ENCODE peak calls at places on chromosomes 3 and 15, in five cellular contexts. U, A, L, V and F are unnamed samples.
A peak's percentile ranks its signal among the peaks of the same experiment; 100 is the strongest.

GRCh38 chr3:149511040-149511626 is 36.6 kb downstream of the TM4SF4 start:
- DNase-seq in V (no peak), L (no peak), A (no peak), U (no peak), F (no peak)

GRCh38 chr15:101651753-101652097 is 456 bp downstream of the TM2D3 start:
- DNase-seq in V (no peak), A (no peak), U (no peak), L (no peak), F (no peak)

GRCh38 chr3:162799910-162800309 is 1303.3 kb downstream of the OTOL1 start:
- DNase-seq in A (no peak), L (no peak), U (no peak), V (no peak), F (no peak)

GRCh38 chr3:73520931-73521461 is 103.7 kb downstream of the PDZRN3 start:
- DNase-seq in A (peak; percentile 35), L (no peak), U (no peak), V (no peak), F (no peak)

GRCh38 chr3:152200476-152201422 is 68.0 kb upstream of the MBNL1 start:
- DNase-seq in L (no peak), A (peak; percentile 35), V (no peak), U (no peak), F (no peak)

GRCh38 chr15:57444877-57445513 is 68.7 kb downstream of the CGNL1 start:
- DNase-seq in V (no peak), A (peak; percentile 47), L (no peak), U (no peak), F (no peak)

GRCh38 chr15:61659571-61660190 is 400.6 kb downstream of the VPS13C start:
- DNase-seq in V (no peak), U (no peak), L (no peak), A (no peak), F (no peak)

GRCh38 chr15:61519296-61519695 is 290.2 kb upstream of the RORA start:
- DNase-seq in U (no peak), L (no peak), V (no peak), A (no peak), F (no peak)

GRCh38 chr15:52424856-52425431 is 103.7 kb downstream of the MYO5A start:
- DNase-seq in A (no peak), V (no peak), L (no peak), U (no peak), F (no peak)

GRCh38 chr15:85880501-85881190 is 85.9 kb upstream of the KLHL25 start:
- DNase-seq in U (no peak), A (no peak), V (no peak), L (no peak), F (no peak)

GRCh38 chr3:194255252-194256039 is 95.7 kb downstream of the CPN2 start:
- DNase-seq in A (peak; percentile 70), U (no peak), L (no peak), V (no peak), F (no peak)

GRCh38 chr3:69428657-69429255 is 42.9 kb upstream of the FRMD4B start:
- DNase-seq in A (peak; percentile 66), V (no peak), L (no peak), U (no peak), F (no peak)

GRCh38 chr3:128317101-128317697 is 149.5 kb downstream of the DNAJB8 start:
- DNase-seq in L (peak; percentile 35), U (no peak), A (no peak), V (no peak), F (no peak)

GRCh38 chr3:162072656-162073055 is 576.0 kb downstream of the OTOL1 start:
- DNase-seq in A (no peak), V (no peak), U (no peak), L (no peak), F (no peak)

GRCh38 chr3:42846682-42847522 is 28.8 kb downstream of the CYP8B1 start:
- DNase-seq in L (no peak), U (no peak), V (no peak), A (no peak), F (no peak)

GRCh38 chr3:4498446-4498845 is 5.3 kb downstream of the ITPR1 start:
- DNase-seq in A (no peak), L (no peak), U (no peak), V (no peak), F (no peak)

GRCh38 chr3:187223799-187224198 is 26.5 kb downstream of the RTP1 start:
- DNase-seq in A (no peak), L (no peak), V (no peak), U (no peak), F (no peak)

GRCh38 chr3:181711325-181712135 is at the start of gene SOX2:
- DNase-seq in V (no peak), L (no peak), U (no peak), A (peak; percentile 42), F (no peak)

GRCh38 chr3:152834354-152835310 is at the start of gene P2RY1:
- DNase-seq in V (no peak), U (no peak), A (peak; percentile 86), L (peak; percentile 84), F (no peak)

GRCh38 chr15:98422086-98422478 is 226.3 kb upstream of the IGF1R start:
- DNase-seq in U (no peak), A (no peak), L (no peak), V (no peak), F (no peak)

GRCh38 chr15:88243895-88244787 is 12.4 kb downstream of the NTRK3 start:
- DNase-seq in V (no peak), L (no peak), U (no peak), A (peak; percentile 64), F (no peak)

GRCh38 chr3:108976058-108976457 is 22.4 kb upstream of the GUCA1C start:
- DNase-seq in V (no peak), L (no peak), U (no peak), A (no peak), F (no peak)

GRCh38 chr3:119342176-119342575 is 48.0 kb downstream of the ARHGAP31 start:
- DNase-seq in L (no peak), V (no peak), U (no peak), A (no peak), F (no peak)

GRCh38 chr3:64319391-64319790 is 94.1 kb upstream of the PRICKLE2 start:
- DNase-seq in U (no peak), L (no peak), V (no peak), A (no peak), F (no peak)

GRCh38 chr3:73610493-73610892 is 14.2 kb downstream of the PDZRN3 start:
- DNase-seq in U (no peak), L (no peak), A (no peak), V (no peak), F (no peak)

GRCh38 chr15:71230303-71230702 is 115.0 kb downstream of the THSD4 start:
- DNase-seq in U (no peak), V (no peak), L (no peak), A (no peak), F (no peak)

GRCh38 chr15:89024418-89024817 is 63.8 kb upstream of the ABHD2 start:
- DNase-seq in L (no peak), A (no peak), V (no peak), U (no peak), F (no peak)

GRCh38 chr15:52417501-52417900 is 111.2 kb downstream of the MYO5A start:
- DNase-seq in U (no peak), V (no peak), A (peak; percentile 60), L (no peak), F (peak; percentile 20)

GRCh38 chr15:23642413-23643044 is 5.1 kb downstream of the MAGEL2 start:
- DNase-seq in L (peak; percentile 77), U (peak; percentile 7), A (peak; percentile 66), V (no peak), F (peak; percentile 12)

GRCh38 chr3:52084216-52084945 is 28.0 kb upstream of the DUSP7 start:
- DNase-seq in V (no peak), L (no peak), A (no peak), U (no peak), F (no peak)

DNA sequence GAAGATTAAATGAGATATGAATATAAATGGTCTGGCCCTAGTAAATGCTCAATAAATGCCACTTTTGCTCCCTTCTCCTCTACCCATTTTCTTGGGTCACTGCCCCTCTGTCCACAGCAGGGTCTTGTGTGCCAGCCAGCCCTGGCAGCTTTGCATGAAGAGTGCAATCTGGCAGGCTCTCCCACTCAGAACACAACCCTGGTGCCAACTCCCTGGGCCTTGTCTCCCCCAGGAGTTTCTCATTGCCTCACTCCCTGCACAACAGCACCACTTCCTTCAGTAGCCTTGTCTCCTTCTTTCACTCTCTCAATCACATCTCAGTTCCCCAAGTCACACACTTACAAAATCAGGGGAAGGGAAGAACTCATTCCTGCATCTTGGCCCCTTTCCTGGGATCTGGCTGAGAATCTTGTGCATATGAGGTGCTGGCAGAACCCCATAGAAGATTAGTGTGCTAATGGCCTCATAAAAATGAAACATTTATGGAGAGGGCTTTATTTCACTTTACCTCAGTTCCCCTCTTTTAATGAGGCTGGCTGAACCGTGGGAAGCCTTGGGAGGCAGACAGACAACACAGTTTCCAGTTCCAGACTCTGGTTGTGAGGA is 445.9 kb upstream of the PROK2 start:
- DNase-seq in V (no peak), A (peak; percentile 47), L (no peak), U (peak; percentile 82), F (no peak)
- H3K4me3 ChIP-seq in V (no peak overlapping the region), A (no peak overlapping the region), L (no peak overlapping the region), U (no peak overlapping the region), F (no peak overlapping the region)

DNA sequence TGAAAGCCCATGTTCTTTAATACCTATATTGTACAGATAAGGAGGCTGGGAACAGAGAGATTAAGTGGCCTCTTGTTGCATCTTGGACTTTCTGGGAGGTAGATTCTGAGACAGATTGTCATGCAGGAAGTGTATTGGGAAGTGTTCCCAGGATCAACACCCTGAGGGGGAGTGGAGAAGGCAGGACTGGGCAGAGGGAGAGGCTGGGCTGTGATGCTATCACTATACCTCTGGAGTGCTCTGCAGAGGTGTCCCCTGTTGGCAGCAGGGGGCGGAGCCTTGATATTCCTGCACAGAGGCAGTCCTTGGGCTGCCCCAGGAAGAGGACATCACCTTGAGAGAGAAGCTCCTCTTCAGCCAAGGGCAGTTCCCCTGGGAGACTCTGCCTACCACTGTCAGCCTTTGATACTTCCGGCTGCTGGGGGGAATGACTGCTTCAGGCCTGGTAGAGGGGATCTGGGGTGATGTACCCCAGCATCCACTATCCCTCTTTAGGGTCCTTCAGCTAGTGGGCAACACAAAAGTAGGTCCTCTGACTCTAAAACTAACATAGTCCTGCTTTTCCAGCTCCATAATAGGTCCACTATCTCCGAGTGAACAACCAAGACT is 97.4 kb upstream of the RNU6-1 start:
- DNase-seq in U (no peak), L (no peak), V (no peak), A (no peak), F (no peak)
- TF ChIP-seq CTCF in U (no peak), L (no peak), V (no peak), A (no peak), F (no peak)

DNA sequence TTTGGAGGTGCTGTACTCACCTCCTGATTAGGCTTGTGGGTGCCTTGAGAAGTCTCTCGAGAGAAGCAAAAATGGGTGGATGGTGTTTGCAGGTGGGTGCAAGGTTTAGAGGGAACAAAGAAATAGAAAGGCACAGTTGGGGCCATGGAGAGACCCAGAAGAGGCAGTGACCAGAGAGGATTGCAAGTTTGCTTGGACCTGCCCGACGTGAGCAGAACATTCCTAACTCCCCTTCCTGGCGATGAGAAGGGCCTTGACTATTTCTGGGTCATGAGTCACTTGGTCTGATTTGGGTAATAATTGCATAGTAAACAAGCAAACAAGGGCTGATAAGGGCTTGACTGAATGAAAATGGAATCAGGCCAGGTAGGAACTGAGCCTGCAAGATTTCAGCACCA is 7.0 kb upstream of the CTSH start:
- DNase-seq in A (peak; percentile 61), L (no peak), V (no peak), U (no peak), F (no peak)
- H3K4me3 ChIP-seq in A (no peak overlapping the region), L (no peak overlapping the region), V (no peak overlapping the region), U (no peak overlapping the region), F (no peak overlapping the region)

GRCh38 chr15:64191971-64192830 is 29.4 kb upstream of the PPIB start:
- DNase-seq in A (no peak), V (no peak), L (no peak), U (no peak), F (no peak)

GRCh38 chr15:64197425-64197824 is 34.6 kb upstream of the PPIB start:
- DNase-seq in A (peak; percentile 75), U (peak; percentile 73), L (no peak), V (peak; percentile 51), F (no peak)

GRCh38 chr15:64193971-64194370 is 31.1 kb upstream of the PPIB start:
- DNase-seq in A (no peak), L (no peak), V (no peak), U (no peak), F (no peak)
- TF ChIP-seq CTCF in A (no peak), L (no peak), V (no peak), U (no peak), F (no peak)